ENCODE peak calls at places on chromosomes 6 and 20, in five cellular contexts. One of them, this sample, is unnamed. For H3K27me3, the result is how much of the 10 kb centered on the place peaks cover.

GRCh38 chr6:30942338-30943060 is 1.7 kb downstream of the MUCL3 start:
- DNase-seq in lower lobe of right lung: peak
- DNase-seq in kidney epithelial cell: peak
- DNase-seq in fibroblast of lung: peak
- DNase-seq in tibial artery: peak
- DNase-seq in this sample: no peak

GRCh38 chr6:43724914-43725642 is 37.5 kb upstream of the MRPS18A start:
- DNase-seq in lower lobe of right lung: peak
- DNase-seq in kidney epithelial cell: peak
- DNase-seq in fibroblast of lung: peak
- DNase-seq in tibial artery: peak
- DNase-seq in this sample: peak

GRCh38 chr6:87095056-87095527 is at the start of gene CGA:
- DNase-seq in lower lobe of right lung: no peak
- DNase-seq in kidney epithelial cell: no peak
- DNase-seq in fibroblast of lung: peak
- DNase-seq in tibial artery: no peak
- DNase-seq in this sample: no peak

GRCh38 chr6:163709255-163709654 is 294.7 kb downstream of the QKI start:
- DNase-seq in lower lobe of right lung: no peak
- DNase-seq in kidney epithelial cell: no peak
- DNase-seq in fibroblast of lung: no peak
- DNase-seq in tibial artery: no peak
- DNase-seq in this sample: no peak

GRCh38 chr6:35534396-35535170 is 21.9 kb upstream of the TULP1 start:
- DNase-seq in lower lobe of right lung: no peak
- DNase-seq in kidney epithelial cell: no peak
- DNase-seq in fibroblast of lung: no peak
- DNase-seq in tibial artery: no peak
- DNase-seq in this sample: no peak

GRCh38 chr20:46304361-46304760 is 3.9 kb downstream of the CDH22 start:
- DNase-seq in lower lobe of right lung: no peak
- DNase-seq in kidney epithelial cell: no peak
- DNase-seq in fibroblast of lung: peak
- DNase-seq in tibial artery: no peak
- DNase-seq in this sample: no peak

GRCh38 chr20:51738877-51739447 is 29.2 kb downstream of the ATP9A start:
- DNase-seq in lower lobe of right lung: no peak
- DNase-seq in kidney epithelial cell: no peak
- DNase-seq in fibroblast of lung: peak
- DNase-seq in tibial artery: no peak
- DNase-seq in this sample: no peak

GRCh38 chr20:38125157-38126056 is 39.7 kb downstream of the TGM2 start:
- DNase-seq in lower lobe of right lung: peak
- DNase-seq in kidney epithelial cell: no peak
- DNase-seq in fibroblast of lung: peak
- DNase-seq in tibial artery: peak
- DNase-seq in this sample: no peak

GRCh38 chr20:12110711-12111110 is 193.0 kb downstream of the BTBD3 start:
- DNase-seq in lower lobe of right lung: no peak
- DNase-seq in kidney epithelial cell: no peak
- DNase-seq in fibroblast of lung: peak
- DNase-seq in tibial artery: no peak
- DNase-seq in this sample: no peak

GRCh38 chr20:18428490-18429173 is 38.2 kb downstream of the DZANK1 start:
- DNase-seq in lower lobe of right lung: no peak
- DNase-seq in kidney epithelial cell: no peak
- DNase-seq in fibroblast of lung: no peak
- DNase-seq in tibial artery: no peak
- DNase-seq in this sample: no peak

GRCh38 chr6:75272145-75272840 is 12.3 kb downstream of the TMEM30A start:
- DNase-seq in lower lobe of right lung: no peak
- DNase-seq in kidney epithelial cell: peak
- DNase-seq in fibroblast of lung: peak
- DNase-seq in tibial artery: no peak
- DNase-seq in this sample: no peak

GRCh38 chr6:8102122-8102958 is at the start of gene EEF1E1:
- DNase-seq in lower lobe of right lung: peak
- DNase-seq in kidney epithelial cell: peak
- DNase-seq in fibroblast of lung: peak
- DNase-seq in tibial artery: peak
- DNase-seq in this sample: peak

GRCh38 chr6:88855521-88856152 is 107.8 kb downstream of the RNGTT start:
- DNase-seq in lower lobe of right lung: no peak
- DNase-seq in kidney epithelial cell: no peak
- DNase-seq in fibroblast of lung: no peak
- DNase-seq in tibial artery: no peak
- DNase-seq in this sample: no peak

GRCh38 chr6:1619666-1620503 is 10.2 kb downstream of the FOXC1 start:
- DNase-seq in lower lobe of right lung: peak
- DNase-seq in kidney epithelial cell: no peak
- DNase-seq in fibroblast of lung: no peak
- DNase-seq in tibial artery: peak
- DNase-seq in this sample: no peak
- H3K27me3 ChIP-seq in lower lobe of right lung: half or more
- H3K27me3 ChIP-seq in kidney epithelial cell: under half
- H3K27me3 ChIP-seq in fibroblast of lung: under half
- H3K27me3 ChIP-seq in tibial artery: under half
- H3K27me3 ChIP-seq in this sample: under half

GRCh38 chr6:108578595-108579038 is 17.9 kb downstream of the FOXO3 start:
- DNase-seq in lower lobe of right lung: no peak
- DNase-seq in kidney epithelial cell: no peak
- DNase-seq in fibroblast of lung: peak
- DNase-seq in tibial artery: no peak
- DNase-seq in this sample: no peak

GRCh38 chr6:108581237-108581931 is 20.7 kb downstream of the FOXO3 start:
- DNase-seq in lower lobe of right lung: no peak
- DNase-seq in kidney epithelial cell: no peak
- DNase-seq in fibroblast of lung: peak
- DNase-seq in tibial artery: peak
- DNase-seq in this sample: no peak

GRCh38 chr6:108582618-108583017 is 21.9 kb downstream of the FOXO3 start:
- DNase-seq in lower lobe of right lung: no peak
- DNase-seq in kidney epithelial cell: no peak
- DNase-seq in fibroblast of lung: no peak
- DNase-seq in tibial artery: no peak
- DNase-seq in this sample: no peak

GRCh38 chr6:108581932-108582500 is 21.3 kb downstream of the FOXO3 start:
- DNase-seq in lower lobe of right lung: no peak
- DNase-seq in kidney epithelial cell: no peak
- DNase-seq in fibroblast of lung: peak
- DNase-seq in tibial artery: no peak
- DNase-seq in this sample: no peak

DNA sequence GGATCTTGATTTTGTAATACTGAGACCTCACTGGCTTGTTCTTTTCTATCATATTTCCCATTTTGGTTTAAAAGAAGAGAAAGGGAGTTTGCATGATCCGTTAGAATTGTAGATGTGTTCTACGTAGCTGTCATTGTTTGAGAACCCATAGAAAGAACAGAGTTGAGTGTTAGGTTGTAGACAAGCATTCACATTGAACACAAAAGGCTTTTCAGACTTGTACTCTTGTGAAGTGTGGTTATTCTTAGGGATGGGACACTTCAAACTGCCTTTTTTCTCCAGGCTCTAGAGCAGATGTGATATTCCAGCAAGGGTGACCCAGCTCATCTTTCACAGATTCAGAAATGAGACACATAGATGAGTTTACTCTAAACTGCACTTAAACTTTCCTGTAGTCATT is 19.9 kb downstream of the FOXO3 start:
- DNase-seq in lower lobe of right lung: no peak
- DNase-seq in kidney epithelial cell: no peak
- DNase-seq in fibroblast of lung: no peak
- DNase-seq in tibial artery: no peak
- DNase-seq in this sample: no peak
- H3K4me3 ChIP-seq in lower lobe of right lung: no peak
- H3K4me3 ChIP-seq in kidney epithelial cell: no peak
- H3K4me3 ChIP-seq in fibroblast of lung: peak
- H3K4me3 ChIP-seq in tibial artery: no peak
- H3K4me3 ChIP-seq in this sample: no peak

GRCh38 chr6:140436023-140436811 is 1061.8 kb upstream of the CITED2 start:
- DNase-seq in lower lobe of right lung: no peak
- DNase-seq in kidney epithelial cell: peak
- DNase-seq in fibroblast of lung: peak
- DNase-seq in tibial artery: no peak
- DNase-seq in this sample: no peak
- H3K27me3 ChIP-seq in lower lobe of right lung: under half
- H3K27me3 ChIP-seq in kidney epithelial cell: under half
- H3K27me3 ChIP-seq in fibroblast of lung: under half
- H3K27me3 ChIP-seq in tibial artery: under half
- H3K27me3 ChIP-seq in this sample: under half

DNA sequence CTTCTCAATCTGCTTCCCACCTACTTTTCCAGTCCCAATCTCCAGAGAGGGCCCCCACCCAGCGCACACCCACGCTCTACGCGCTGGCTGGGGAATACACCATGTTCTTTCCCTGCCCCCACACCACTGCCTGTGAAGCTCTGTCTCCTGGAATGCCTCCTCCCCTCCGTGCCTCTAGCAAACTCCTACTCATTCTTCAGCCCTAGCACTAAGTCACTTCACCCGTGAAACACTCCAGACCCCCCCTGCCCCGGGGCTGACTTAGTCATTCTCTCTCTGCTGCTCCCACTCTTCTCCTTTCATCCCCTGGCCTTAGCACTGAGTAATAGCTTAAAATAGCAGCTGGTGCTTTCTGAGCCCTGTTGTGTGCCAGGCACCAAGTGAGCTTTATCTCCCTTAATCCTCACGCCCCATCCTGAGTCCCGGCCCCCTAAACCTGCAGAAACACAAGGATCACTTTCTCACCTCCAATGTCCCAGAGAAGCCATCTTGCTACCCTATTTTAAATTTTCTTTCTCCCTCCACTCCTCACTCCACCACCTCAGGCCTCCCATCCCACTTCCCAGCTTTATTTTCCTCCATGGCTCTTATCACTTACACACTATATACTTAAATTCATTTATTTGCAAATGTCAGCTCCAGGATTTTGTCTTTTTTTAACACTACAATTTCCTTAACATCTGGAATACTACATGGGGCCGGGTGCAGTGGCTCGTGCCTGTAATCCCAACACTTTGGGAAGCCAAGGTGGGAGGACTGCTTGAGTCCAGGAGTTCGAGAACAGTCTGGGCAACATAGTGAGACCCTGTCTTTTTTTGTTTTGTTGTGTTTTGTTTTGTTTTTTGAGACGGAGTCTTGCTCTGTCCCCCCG is 6.3 kb upstream of the PARD6B start:
- DNase-seq in lower lobe of right lung: no peak
- DNase-seq in kidney epithelial cell: peak
- DNase-seq in fibroblast of lung: peak
- DNase-seq in tibial artery: peak
- DNase-seq in this sample: no peak
- H3K4me3 ChIP-seq in lower lobe of right lung: no peak
- H3K4me3 ChIP-seq in kidney epithelial cell: no peak
- H3K4me3 ChIP-seq in fibroblast of lung: peak
- H3K4me3 ChIP-seq in tibial artery: no peak
- H3K4me3 ChIP-seq in this sample: no peak

This sample was measured in GM12878.